ENCODE peak calls at places on chromosomes 1 and 21, in four cellular contexts. K, Z, B and Y are unnamed samples.

GRCh38 chr1:28591708-28592313 is at the start of gene RAB42:
- DNase-seq in K (no peak), B (peak), Z (no peak), Y (no peak)

GRCh38 chr21:25329227-25329626 is 278.1 kb downstream of the MRPL39 start:
- DNase-seq in B (peak), Z (no peak), K (peak), Y (peak)

GRCh38 chr1:158007949-158008386 is 14.5 kb downstream of the KIRREL1 start:
- DNase-seq in B (no peak), Z (no peak), K (no peak), Y (no peak)

GRCh38 chr1:114695430-114696093 is at the start of gene AMPD1:
- DNase-seq in B (peak), Z (no peak), K (no peak), Y (peak)

GRCh38 chr1:48246727-48247126 is 24.2 kb downstream of the SLC5A9 start:
- DNase-seq in Z (no peak), K (no peak), B (no peak), Y (peak)

GRCh38 chr1:86084998-86085397 is 71.6 kb downstream of the COL24A1 start:
- DNase-seq in B (no peak), K (no peak), Z (no peak), Y (no peak)

GRCh38 chr21:46083271-46084040 is 14.5 kb upstream of the COL6A2 start:
- DNase-seq in B (peak), Z (no peak), K (peak), Y (no peak)

GRCh38 chr1:228264100-228264816 is 56.4 kb downstream of the OBSCN start:
- DNase-seq in Z (no peak), K (no peak), B (no peak), Y (no peak)

GRCh38 chr1:201570158-201570885 is 31.4 kb downstream of the NAV1 start:
- DNase-seq in K (no peak), Z (no peak), B (no peak), Y (no peak)

GRCh38 chr1:159177273-159177907 is 6.0 kb downstream of the CADM3 start:
- DNase-seq in K (peak), B (peak), Z (no peak), Y (peak)

GRCh38 chr1:234433563-234434285 is 45.3 kb downstream of the TARBP1 start:
- DNase-seq in K (peak), Z (no peak), B (no peak), Y (peak)

GRCh38 chr1:1754051-1754815 is 24.0 kb downstream of the NADK start:
- DNase-seq in Z (no peak), B (no peak), K (no peak), Y (no peak)

GRCh38 chr1:79745928-79746327 is 739.4 kb upstream of the ADGRL4 start:
- DNase-seq in B (peak), K (peak), Z (no peak), Y (peak)

GRCh38 chr21:37564924-37565529 is 198.5 kb downstream of the DYRK1A start:
- DNase-seq in B (no peak), Z (no peak), K (peak), Y (no peak)

GRCh38 chr1:170071378-170071777 is 3.1 kb downstream of the KIFAP3 start:
- DNase-seq in K (no peak), B (no peak), Z (no peak), Y (no peak)

GRCh38 chr1:5993553-5994510 is 1.6 kb upstream of the NPHP4 start:
- DNase-seq in B (no peak), K (no peak), Z (no peak), Y (no peak)

GRCh38 chr1:121443131-121443530 is 258.4 kb downstream of the SRGAP2C start:
- DNase-seq in K (peak), B (peak), Z (no peak), Y (no peak)

GRCh38 chr1:24318988-24319863 is at the start of gene GRHL3:
- DNase-seq in K (no peak), B (no peak), Z (no peak), Y (peak)

GRCh38 chr1:4053774-4054173 is 153.7 kb upstream of the C1orf174 start:
- DNase-seq in B (no peak), Z (no peak), K (no peak), Y (no peak)

GRCh38 chr21:31482460-31482859 is 138.4 kb upstream of the TIAM1 start:
- DNase-seq in K (no peak), Z (no peak), B (no peak), Y (no peak)

GRCh38 chr1:244171241-244171985 is 120.3 kb downstream of the ZBTB18 start:
- DNase-seq in B (no peak), K (no peak), Z (no peak), Y (no peak)

GRCh38 chr21:15212214-15212613 is 147.4 kb upstream of the NRIP1 start:
- DNase-seq in B (no peak), K (no peak), Z (no peak), Y (no peak)

GRCh38 chr1:152426731-152427130 is 12.7 kb upstream of the CRNN start:
- DNase-seq in Z (no peak), B (no peak), K (no peak), Y (peak)

GRCh38 chr21:44929799-44930542 is 9.3 kb upstream of the ITGB2 start:
- DNase-seq in Z (no peak), B (no peak), K (no peak), Y (no peak)

GRCh38 chr21:44929242-44929798 is 8.6 kb upstream of the ITGB2 start:
- DNase-seq in K (no peak), Z (no peak), B (no peak), Y (no peak)

GRCh38 chr21:44926364-44927101 is 5.8 kb upstream of the ITGB2 start:
- DNase-seq in K (no peak), B (no peak), Z (no peak), Y (peak)

GRCh38 chr21:44927259-44927586 is 6.5 kb upstream of the ITGB2 start:
- DNase-seq in Z (no peak), K (no peak), B (no peak), Y (no peak)

DNA sequence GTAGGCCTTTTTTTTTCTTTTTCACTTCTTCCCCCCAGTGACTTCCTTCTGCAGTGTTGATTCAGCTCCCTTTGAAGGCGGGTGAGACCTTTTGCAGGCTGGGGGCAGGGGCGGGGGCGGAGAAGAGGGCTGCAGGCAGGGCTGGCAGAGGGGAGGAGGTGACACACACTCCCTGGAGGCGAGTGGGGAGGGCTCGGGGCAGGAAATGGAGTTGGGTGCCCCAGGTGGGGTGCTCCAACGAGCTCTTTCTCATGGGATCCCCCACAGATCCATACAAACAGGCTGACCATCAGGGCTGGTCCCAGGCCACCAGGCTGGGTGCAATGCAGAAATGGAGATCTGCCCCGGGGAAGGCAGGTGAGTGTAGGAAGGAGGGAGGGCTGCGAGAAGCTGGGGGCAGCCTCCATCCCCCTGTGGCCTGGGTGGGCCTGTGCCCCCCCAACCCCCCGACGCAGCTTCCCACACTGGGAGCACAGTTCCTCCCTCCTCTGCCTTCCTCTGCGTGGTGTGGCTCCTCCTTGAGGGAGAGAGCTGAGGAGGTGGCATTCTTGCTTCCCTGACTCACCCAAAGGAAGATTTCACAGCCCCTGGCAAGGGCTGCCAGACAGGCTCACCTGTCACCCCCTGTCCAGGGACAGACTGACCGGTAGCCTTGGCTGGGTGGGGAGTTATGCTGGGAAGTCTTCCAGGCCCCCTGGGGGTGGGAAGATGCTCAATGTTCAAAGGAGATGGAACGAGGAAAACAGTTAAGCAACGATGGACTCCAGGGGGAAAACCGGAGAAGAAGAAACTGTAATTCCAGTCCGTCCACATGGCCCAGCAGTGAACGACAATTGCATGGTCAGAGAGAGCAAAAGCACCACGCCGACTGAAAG is 7.1 kb upstream of the ITGB2 start:
- DNase-seq in B (no peak), Z (no peak), K (peak), Y (peak)
- H3K4me3 ChIP-seq in B (no peak), Z (peak), K (no peak), Y (no peak)

GRCh38 chr1:167728818-167729410 is 7.1 kb downstream of the MPZL1 start:
- DNase-seq in Z (no peak), B (no peak), K (no peak), Y (no peak)
- TF ChIP-seq CTCF in Z (no peak), B (no peak), K (no peak), Y (no peak)

DNA sequence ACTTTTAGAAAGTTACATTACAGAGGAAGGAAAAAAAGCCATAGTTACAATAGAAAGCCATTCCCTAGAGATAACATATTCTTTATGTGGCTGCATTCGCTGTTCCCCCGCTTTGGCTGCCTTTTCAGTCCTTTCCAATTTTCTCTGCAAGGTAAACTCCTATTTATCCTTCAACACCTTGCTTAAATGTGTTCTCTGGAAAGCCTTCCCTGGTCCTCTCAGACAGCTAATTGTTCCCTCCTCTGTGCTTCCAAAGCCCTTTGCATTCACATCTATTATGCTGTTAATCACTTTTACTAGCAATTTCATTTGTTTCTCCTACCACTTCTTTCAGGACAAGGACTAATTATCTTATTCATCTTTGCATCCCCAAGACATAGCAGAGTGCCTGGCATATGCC is 1.6 kb downstream of the PHC2 start:
- DNase-seq in Z (no peak), B (no peak), K (no peak), Y (no peak)
- H3K4me3 ChIP-seq in Z (no peak), B (peak), K (peak), Y (peak)

DNA sequence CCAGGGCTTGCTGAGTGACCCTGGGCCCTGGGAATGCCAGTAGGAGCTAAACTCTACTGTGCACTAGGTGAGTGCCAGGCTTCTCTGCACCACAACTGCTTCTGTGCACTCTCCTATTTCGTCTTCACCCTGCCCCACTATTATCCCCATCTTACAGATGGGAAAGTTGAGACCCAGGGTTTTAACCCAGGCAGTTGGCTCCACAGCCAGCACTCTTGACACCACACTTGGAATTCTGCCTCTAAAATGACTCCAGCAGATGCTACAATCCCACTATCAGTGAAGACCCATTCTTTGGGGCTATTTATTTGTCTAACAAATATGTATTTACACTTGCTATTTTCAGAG is 56.1 kb downstream of the FOXO6 start:
- DNase-seq in Z (no peak), K (no peak), B (no peak), Y (no peak)
- TF ChIP-seq CTCF in Z (no peak), K (no peak), B (no peak), Y (no peak)

GRCh38 chr1:8419861-8420260 is 101.9 kb downstream of the SLC45A1 start:
- DNase-seq in K (no peak), B (no peak), Z (no peak), Y (no peak)
- H3K4me3 ChIP-seq in K (no peak), B (peak), Z (peak), Y (no peak)

GRCh38 chr1:93980320-93980744 is 71.1 kb upstream of the GCLM start:
- DNase-seq in Z (no peak), K (no peak), B (no peak), Y (no peak)
- TF ChIP-seq CTCF in Z (no peak), K (peak), B (peak), Y (peak)

GRCh38 chr1:42993631-42994121 is 35.0 kb upstream of the SLC2A1 start:
- DNase-seq in Z (no peak), B (no peak), K (no peak), Y (no peak)
- H3K4me3 ChIP-seq in Z (no peak), B (no peak), K (no peak), Y (no peak)

GRCh38 chr1:168343566-168343965 is 62.9 kb downstream of the TBX19 start:
- DNase-seq in K (no peak), Z (no peak), B (no peak), Y (no peak)
- TF ChIP-seq CTCF in K (peak), Z (no peak), B (peak), Y (peak)

GRCh38 chr1:21573475-21573874 is 64.3 kb downstream of the ALPL start:
- DNase-seq in Z (no peak), K (no peak), B (no peak), Y (no peak)

GRCh38 chr1:21575351-21575942 is 66.2 kb downstream of the ALPL start:
- DNase-seq in K (no peak), B (no peak), Z (no peak), Y (no peak)

GRCh38 chr1:21573971-21574458 is 64.8 kb downstream of the ALPL start:
- DNase-seq in Z (no peak), K (peak), B (peak), Y (peak)

GRCh38 chr1:21576031-21576797 is 67.0 kb downstream of the ALPL start:
- DNase-seq in K (no peak), Z (no peak), B (no peak), Y (no peak)

DNA sequence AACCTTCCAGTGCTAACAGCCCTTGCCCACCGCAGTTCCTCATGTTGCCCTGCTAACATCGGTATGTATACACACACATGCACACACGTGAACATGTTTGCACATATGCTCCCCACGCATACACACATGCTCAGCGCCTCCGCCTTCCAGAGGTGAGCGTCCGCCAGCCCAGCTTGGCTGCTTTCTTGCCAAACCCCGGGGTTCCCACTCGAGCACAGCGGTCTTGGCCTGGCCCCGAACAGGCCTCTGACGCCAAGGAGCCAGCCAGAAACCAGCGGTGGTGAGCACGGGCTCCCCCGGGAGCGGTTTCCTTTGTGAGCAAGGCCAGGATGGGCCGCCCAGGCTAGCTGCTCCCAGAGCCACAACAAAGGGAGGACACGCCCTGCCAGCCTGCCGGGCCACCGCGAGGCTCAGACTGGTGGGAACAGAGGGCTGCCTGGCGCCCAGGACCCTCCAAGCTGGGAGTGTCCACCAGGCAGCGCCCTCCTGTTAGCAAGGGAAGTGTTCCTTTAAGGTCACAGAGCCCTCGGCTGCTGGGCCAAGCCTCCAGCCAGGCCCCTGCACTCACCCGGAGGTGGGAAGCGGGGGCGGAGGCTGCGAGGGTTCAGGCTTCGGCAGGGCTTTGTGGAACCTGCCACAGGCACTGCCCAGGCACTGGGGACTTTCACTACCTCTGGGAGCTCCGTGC is 65.4 kb downstream of the ALPL start:
- DNase-seq in Z (no peak), K (peak), B (no peak), Y (no peak)
- H3K4me3 ChIP-seq in Z (no peak), K (no peak), B (no peak), Y (no peak)